ENCODE peak calls at places on chromosomes 3 and 15, in seven cellular contexts. One of them, this sample, is unnamed.

GRCh38 chr15:93029613-93030429 is 59.2 kb downstream of the RGMA start:
- DNase-seq in CD8-positive, alpha-beta T cell: no peak
- DNase-seq in transverse colon: no peak
- DNase-seq in GM23248: peak; percentile 70
- DNase-seq in fibroblast of lung: peak; percentile 27
- DNase-seq in endothelial cell of umbilical vein: peak; percentile 28
- DNase-seq in body of pancreas: no peak
- DNase-seq in this sample: no peak

GRCh38 chr15:69008056-69008455 is 6.4 kb upstream of the NOX5 start:
- DNase-seq in body of pancreas: no peak
- DNase-seq in endothelial cell of umbilical vein: no peak
- DNase-seq in GM23248: no peak
- DNase-seq in transverse colon: no peak
- DNase-seq in fibroblast of lung: no peak
- DNase-seq in CD8-positive, alpha-beta T cell: no peak
- DNase-seq in this sample: no peak

GRCh38 chr15:78437107-78437761 is 782 bp upstream of the IREB2 start:
- DNase-seq in GM23248: no peak
- DNase-seq in CD8-positive, alpha-beta T cell: no peak
- DNase-seq in transverse colon: no peak
- DNase-seq in fibroblast of lung: no peak
- DNase-seq in body of pancreas: no peak
- DNase-seq in endothelial cell of umbilical vein: no peak
- DNase-seq in this sample: no peak

GRCh38 chr3:194003128-194004057 is 132.6 kb upstream of the HES1 start:
- DNase-seq in body of pancreas: peak; percentile 87
- DNase-seq in GM23248: peak; percentile 98
- DNase-seq in CD8-positive, alpha-beta T cell: no peak
- DNase-seq in fibroblast of lung: peak; percentile 97
- DNase-seq in endothelial cell of umbilical vein: peak; percentile 99
- DNase-seq in transverse colon: peak; percentile 91
- DNase-seq in this sample: no peak

GRCh38 chr3:94162700-94163099 is 99.8 kb downstream of the NSUN3 start:
- DNase-seq in CD8-positive, alpha-beta T cell: no peak
- DNase-seq in transverse colon: no peak
- DNase-seq in GM23248: peak; percentile 50
- DNase-seq in body of pancreas: no peak
- DNase-seq in fibroblast of lung: peak; percentile 81
- DNase-seq in endothelial cell of umbilical vein: no peak
- DNase-seq in this sample: no peak

GRCh38 chr3:43296565-43296964 is 10.2 kb downstream of the SNRK start:
- DNase-seq in GM23248: peak; percentile 57
- DNase-seq in transverse colon: peak; percentile 46
- DNase-seq in fibroblast of lung: no peak
- DNase-seq in CD8-positive, alpha-beta T cell: peak; percentile 68
- DNase-seq in endothelial cell of umbilical vein: peak; percentile 24
- DNase-seq in body of pancreas: peak; percentile 38
- DNase-seq in this sample: peak; percentile 71

GRCh38 chr3:189117087-189117486 is 54.7 kb upstream of the TPRG1 start:
- DNase-seq in endothelial cell of umbilical vein: no peak
- DNase-seq in body of pancreas: no peak
- DNase-seq in GM23248: no peak
- DNase-seq in fibroblast of lung: no peak
- DNase-seq in CD8-positive, alpha-beta T cell: no peak
- DNase-seq in transverse colon: no peak
- DNase-seq in this sample: no peak

GRCh38 chr3:194496217-194496881 is 9.5 kb upstream of the ATP13A3 start:
- DNase-seq in GM23248: no peak
- DNase-seq in body of pancreas: no peak
- DNase-seq in endothelial cell of umbilical vein: no peak
- DNase-seq in CD8-positive, alpha-beta T cell: no peak
- DNase-seq in fibroblast of lung: no peak
- DNase-seq in transverse colon: no peak
- DNase-seq in this sample: peak; percentile 27

GRCh38 chr3:189638276-189639031 is 7.3 kb downstream of the TP63 start:
- DNase-seq in transverse colon: no peak
- DNase-seq in GM23248: no peak
- DNase-seq in fibroblast of lung: no peak
- DNase-seq in endothelial cell of umbilical vein: no peak
- DNase-seq in body of pancreas: no peak
- DNase-seq in CD8-positive, alpha-beta T cell: no peak
- DNase-seq in this sample: no peak

GRCh38 chr3:176167272-176167671 is 1030.0 kb downstream of the TBL1XR1 start:
- DNase-seq in CD8-positive, alpha-beta T cell: no peak
- DNase-seq in fibroblast of lung: no peak
- DNase-seq in endothelial cell of umbilical vein: no peak
- DNase-seq in body of pancreas: no peak
- DNase-seq in GM23248: no peak
- DNase-seq in transverse colon: no peak
- DNase-seq in this sample: no peak

GRCh38 chr15:26864664-26865191 is 2.1 kb upstream of the GABRA5 start:
- DNase-seq in endothelial cell of umbilical vein: peak; percentile 4
- DNase-seq in CD8-positive, alpha-beta T cell: no peak
- DNase-seq in fibroblast of lung: peak; percentile 40
- DNase-seq in body of pancreas: peak; percentile 44
- DNase-seq in GM23248: peak; percentile 73
- DNase-seq in transverse colon: no peak
- DNase-seq in this sample: peak; percentile 41

GRCh38 chr3:12273045-12273695 is 15.7 kb upstream of the PPARG start:
- DNase-seq in CD8-positive, alpha-beta T cell: no peak
- DNase-seq in endothelial cell of umbilical vein: no peak
- DNase-seq in GM23248: no peak
- DNase-seq in body of pancreas: no peak
- DNase-seq in fibroblast of lung: no peak
- DNase-seq in transverse colon: no peak
- DNase-seq in this sample: no peak

GRCh38 chr3:112651076-112651475 is 10.1 kb upstream of the CCDC80 start:
- DNase-seq in transverse colon: no peak
- DNase-seq in body of pancreas: no peak
- DNase-seq in CD8-positive, alpha-beta T cell: no peak
- DNase-seq in GM23248: peak; percentile 83
- DNase-seq in fibroblast of lung: no peak
- DNase-seq in endothelial cell of umbilical vein: no peak
- DNase-seq in this sample: no peak

GRCh38 chr3:132064114-132064513 is 29.3 kb upstream of the CPNE4 start:
- DNase-seq in body of pancreas: no peak
- DNase-seq in transverse colon: no peak
- DNase-seq in fibroblast of lung: no peak
- DNase-seq in CD8-positive, alpha-beta T cell: no peak
- DNase-seq in GM23248: no peak
- DNase-seq in endothelial cell of umbilical vein: no peak
- DNase-seq in this sample: no peak

DNA sequence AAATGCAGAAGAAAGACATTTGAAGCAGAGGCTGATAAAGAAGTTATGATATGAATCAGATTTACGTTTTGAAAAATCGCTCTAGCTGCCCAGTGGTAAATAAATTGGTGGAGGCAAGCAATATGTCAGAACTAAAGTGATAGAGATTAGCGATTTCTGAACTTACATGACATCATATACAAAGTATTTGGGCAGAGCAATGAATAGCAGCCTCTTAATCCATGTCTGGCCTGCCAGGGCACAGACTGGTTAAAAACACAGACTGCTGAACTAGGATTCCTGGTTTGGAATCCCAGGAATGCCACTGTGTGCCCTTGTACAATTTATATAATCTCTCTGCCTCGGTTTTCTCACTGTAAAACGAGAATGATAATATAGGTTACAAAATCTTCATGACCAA is 243.1 kb upstream of the SETMAR start:
- DNase-seq in endothelial cell of umbilical vein: no peak
- DNase-seq in transverse colon: no peak
- DNase-seq in GM23248: no peak
- DNase-seq in CD8-positive, alpha-beta T cell: no peak
- DNase-seq in body of pancreas: no peak
- DNase-seq in fibroblast of lung: peak; percentile 31
- DNase-seq in this sample: no peak
- H3K4me3 ChIP-seq in endothelial cell of umbilical vein: no peak overlapping the region
- H3K4me3 ChIP-seq in transverse colon: no peak overlapping the region
- H3K4me3 ChIP-seq in GM23248: no peak overlapping the region
- H3K4me3 ChIP-seq in CD8-positive, alpha-beta T cell: no peak overlapping the region
- H3K4me3 ChIP-seq in body of pancreas: no peak overlapping the region
- H3K4me3 ChIP-seq in fibroblast of lung: no peak overlapping the region
- H3K4me3 ChIP-seq in this sample: no peak overlapping the region

GRCh38 chr15:98526094-98526493 is 122.2 kb upstream of the IGF1R start:
- DNase-seq in endothelial cell of umbilical vein: no peak
- DNase-seq in CD8-positive, alpha-beta T cell: no peak
- DNase-seq in GM23248: no peak
- DNase-seq in transverse colon: no peak
- DNase-seq in fibroblast of lung: no peak
- DNase-seq in body of pancreas: no peak
- DNase-seq in this sample: no peak

GRCh38 chr15:98528056-98528725 is 120.1 kb upstream of the IGF1R start:
- DNase-seq in fibroblast of lung: no peak
- DNase-seq in endothelial cell of umbilical vein: no peak
- DNase-seq in GM23248: no peak
- DNase-seq in transverse colon: no peak
- DNase-seq in body of pancreas: no peak
- DNase-seq in CD8-positive, alpha-beta T cell: no peak
- DNase-seq in this sample: no peak

GRCh38 chr15:98532063-98532462 is 116.3 kb upstream of the IGF1R start:
- DNase-seq in CD8-positive, alpha-beta T cell: no peak
- DNase-seq in GM23248: no peak
- DNase-seq in transverse colon: no peak
- DNase-seq in body of pancreas: no peak
- DNase-seq in endothelial cell of umbilical vein: no peak
- DNase-seq in fibroblast of lung: no peak
- DNase-seq in this sample: no peak

GRCh38 chr15:98529205-98530145 is 118.9 kb upstream of the IGF1R start:
- DNase-seq in body of pancreas: peak; percentile 40
- DNase-seq in CD8-positive, alpha-beta T cell: no peak
- DNase-seq in transverse colon: no peak
- DNase-seq in endothelial cell of umbilical vein: no peak
- DNase-seq in GM23248: no peak
- DNase-seq in fibroblast of lung: no peak
- DNase-seq in this sample: no peak

DNA sequence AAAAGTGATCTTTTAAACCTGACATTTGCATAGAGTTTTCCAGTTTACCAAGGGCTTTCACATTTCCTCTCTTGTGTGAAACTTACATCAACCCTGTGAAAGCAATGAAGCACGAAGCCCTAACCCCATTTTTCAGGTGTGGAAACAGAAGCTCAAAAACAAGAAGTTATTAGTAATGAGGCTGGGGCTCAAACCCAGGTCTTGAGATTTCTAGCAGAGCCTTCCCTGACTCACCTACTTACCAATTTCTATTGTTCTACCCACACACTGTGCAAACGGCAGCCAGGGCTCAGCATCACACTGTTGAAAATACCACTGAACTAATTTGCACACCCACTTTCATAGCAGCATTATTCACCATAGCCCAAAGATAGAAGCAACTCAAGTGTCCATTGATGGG is 117.8 kb upstream of the IGF1R start:
- DNase-seq in endothelial cell of umbilical vein: no peak
- DNase-seq in transverse colon: no peak
- DNase-seq in GM23248: no peak
- DNase-seq in CD8-positive, alpha-beta T cell: no peak
- DNase-seq in fibroblast of lung: no peak
- DNase-seq in body of pancreas: no peak
- DNase-seq in this sample: no peak
- H3K4me3 ChIP-seq in endothelial cell of umbilical vein: no peak overlapping the region
- H3K4me3 ChIP-seq in transverse colon: no peak overlapping the region
- H3K4me3 ChIP-seq in GM23248: no peak overlapping the region
- H3K4me3 ChIP-seq in CD8-positive, alpha-beta T cell: no peak overlapping the region
- H3K4me3 ChIP-seq in fibroblast of lung: no peak overlapping the region
- H3K4me3 ChIP-seq in body of pancreas: no peak overlapping the region
- H3K4me3 ChIP-seq in this sample: no peak overlapping the region

GRCh38 chr3:151087648-151088047 is 2.2 kb downstream of the MED12L start:
- DNase-seq in transverse colon: no peak
- DNase-seq in body of pancreas: no peak
- DNase-seq in endothelial cell of umbilical vein: no peak
- DNase-seq in CD8-positive, alpha-beta T cell: no peak
- DNase-seq in fibroblast of lung: no peak
- DNase-seq in GM23248: no peak
- DNase-seq in this sample: no peak
- H3K4me3 ChIP-seq in transverse colon: no peak overlapping the region
- H3K4me3 ChIP-seq in body of pancreas: no peak overlapping the region
- H3K4me3 ChIP-seq in endothelial cell of umbilical vein: no peak overlapping the region
- H3K4me3 ChIP-seq in CD8-positive, alpha-beta T cell: no peak overlapping the region
- H3K4me3 ChIP-seq in fibroblast of lung: no peak overlapping the region
- H3K4me3 ChIP-seq in GM23248: no peak overlapping the region
- H3K4me3 ChIP-seq in this sample: peak overlapping the region; percentile 60

GRCh38 chr15:73845507-73845906 is 27.9 kb upstream of the TBC1D21 start:
- DNase-seq in endothelial cell of umbilical vein: no peak
- DNase-seq in CD8-positive, alpha-beta T cell: no peak
- DNase-seq in body of pancreas: no peak
- DNase-seq in fibroblast of lung: no peak
- DNase-seq in GM23248: no peak
- DNase-seq in transverse colon: no peak
- DNase-seq in this sample: no peak
- H3K4me3 ChIP-seq in endothelial cell of umbilical vein: no peak overlapping the region
- H3K4me3 ChIP-seq in CD8-positive, alpha-beta T cell: no peak overlapping the region
- H3K4me3 ChIP-seq in body of pancreas: no peak overlapping the region
- H3K4me3 ChIP-seq in fibroblast of lung: no peak overlapping the region
- H3K4me3 ChIP-seq in GM23248: no peak overlapping the region
- H3K4me3 ChIP-seq in transverse colon: no peak overlapping the region
- H3K4me3 ChIP-seq in this sample: no peak overlapping the region

GRCh38 chr3:119781330-119782198 is at the start of gene NR1I2:
- DNase-seq in fibroblast of lung: no peak
- DNase-seq in body of pancreas: no peak
- DNase-seq in GM23248: no peak
- DNase-seq in CD8-positive, alpha-beta T cell: no peak
- DNase-seq in transverse colon: peak; percentile 58
- DNase-seq in endothelial cell of umbilical vein: no peak
- DNase-seq in this sample: no peak
- H3K4me3 ChIP-seq in fibroblast of lung: no peak within 1 kb of the TSS
- H3K4me3 ChIP-seq in body of pancreas: no peak within 1 kb of the TSS
- H3K4me3 ChIP-seq in GM23248: no peak within 1 kb of the TSS
- H3K4me3 ChIP-seq in CD8-positive, alpha-beta T cell: no peak within 1 kb of the TSS
- H3K4me3 ChIP-seq in transverse colon: peak within 1 kb of the TSS; percentile 24
- H3K4me3 ChIP-seq in endothelial cell of umbilical vein: no peak within 1 kb of the TSS
- H3K4me3 ChIP-seq in this sample: no peak within 1 kb of the TSS

This sample was measured in Jurkat, Clone E6-1.